ENCODE peak calls at places on chromosomes 13 and 19, in five cellular contexts. One of them, this sample, is unnamed.

GRCh38 chr19:55379161-55379560 is 2.5 kb downstream of the TMEM190 start:
- DNase-seq in heart left ventricle: no peak
- DNase-seq in left ventricle myocardium inferior: no peak
- DNase-seq in progenitor cell of endocrine pancreas: no peak
- DNase-seq in activated CD8-positive, alpha-beta T cell treated with anti-CD3 and anti-CD28 coated beads for 36 hours: no peak
- DNase-seq in this sample: no peak

GRCh38 chr13:74246398-74246975 is 112.3 kb upstream of the KLF12 start:
- DNase-seq in activated CD8-positive, alpha-beta T cell treated with anti-CD3 and anti-CD28 coated beads for 36 hours: peak
- DNase-seq in left ventricle myocardium inferior: peak
- DNase-seq in progenitor cell of endocrine pancreas: no peak
- DNase-seq in heart left ventricle: peak
- DNase-seq in this sample: no peak

GRCh38 chr13:113553541-113554332 is 30.8 kb upstream of the TFDP1 start:
- DNase-seq in activated CD8-positive, alpha-beta T cell treated with anti-CD3 and anti-CD28 coated beads for 36 hours: no peak
- DNase-seq in left ventricle myocardium inferior: no peak
- DNase-seq in progenitor cell of endocrine pancreas: no peak
- DNase-seq in heart left ventricle: no peak
- DNase-seq in this sample: no peak

GRCh38 chr13:89307278-89307677 is 1636.1 kb downstream of the SLITRK5 start:
- DNase-seq in heart left ventricle: no peak
- DNase-seq in left ventricle myocardium inferior: no peak
- DNase-seq in progenitor cell of endocrine pancreas: no peak
- DNase-seq in activated CD8-positive, alpha-beta T cell treated with anti-CD3 and anti-CD28 coated beads for 36 hours: no peak
- DNase-seq in this sample: no peak

GRCh38 chr19:40280608-40281221 is 4.4 kb downstream of the AKT2 start:
- DNase-seq in progenitor cell of endocrine pancreas: no peak
- DNase-seq in left ventricle myocardium inferior: peak
- DNase-seq in heart left ventricle: no peak
- DNase-seq in activated CD8-positive, alpha-beta T cell treated with anti-CD3 and anti-CD28 coated beads for 36 hours: no peak
- DNase-seq in this sample: no peak

GRCh38 chr13:100825551-100825950 is 151.0 kb upstream of the TMTC4 start:
- DNase-seq in activated CD8-positive, alpha-beta T cell treated with anti-CD3 and anti-CD28 coated beads for 36 hours: no peak
- DNase-seq in progenitor cell of endocrine pancreas: no peak
- DNase-seq in heart left ventricle: no peak
- DNase-seq in left ventricle myocardium inferior: no peak
- DNase-seq in this sample: no peak

GRCh38 chr19:55811340-55811739 is 20.5 kb downstream of the NLRP11 start:
- DNase-seq in activated CD8-positive, alpha-beta T cell treated with anti-CD3 and anti-CD28 coated beads for 36 hours: no peak
- DNase-seq in progenitor cell of endocrine pancreas: no peak
- DNase-seq in heart left ventricle: no peak
- DNase-seq in left ventricle myocardium inferior: no peak
- DNase-seq in this sample: no peak

GRCh38 chr19:48967346-48968178 is 2.5 kb downstream of the FTL start:
- DNase-seq in left ventricle myocardium inferior: peak
- DNase-seq in activated CD8-positive, alpha-beta T cell treated with anti-CD3 and anti-CD28 coated beads for 36 hours: no peak
- DNase-seq in progenitor cell of endocrine pancreas: no peak
- DNase-seq in heart left ventricle: no peak
- DNase-seq in this sample: no peak

GRCh38 chr19:30091456-30091855 is 149.4 kb downstream of the URI1 start:
- DNase-seq in progenitor cell of endocrine pancreas: no peak
- DNase-seq in left ventricle myocardium inferior: no peak
- DNase-seq in activated CD8-positive, alpha-beta T cell treated with anti-CD3 and anti-CD28 coated beads for 36 hours: no peak
- DNase-seq in heart left ventricle: no peak
- DNase-seq in this sample: no peak

GRCh38 chr19:7868671-7869452 is 5.3 kb downstream of the PRR36 start:
- DNase-seq in left ventricle myocardium inferior: peak
- DNase-seq in progenitor cell of endocrine pancreas: peak
- DNase-seq in activated CD8-positive, alpha-beta T cell treated with anti-CD3 and anti-CD28 coated beads for 36 hours: peak
- DNase-seq in heart left ventricle: peak
- DNase-seq in this sample: peak

GRCh38 chr13:95779522-95779921 is 102.6 kb downstream of the DNAJC3 start:
- DNase-seq in progenitor cell of endocrine pancreas: no peak
- DNase-seq in activated CD8-positive, alpha-beta T cell treated with anti-CD3 and anti-CD28 coated beads for 36 hours: no peak
- DNase-seq in left ventricle myocardium inferior: no peak
- DNase-seq in heart left ventricle: no peak
- DNase-seq in this sample: no peak

GRCh38 chr19:3176715-3177501 is 1.7 kb upstream of the S1PR4 start:
- DNase-seq in heart left ventricle: no peak
- DNase-seq in progenitor cell of endocrine pancreas: no peak
- DNase-seq in activated CD8-positive, alpha-beta T cell treated with anti-CD3 and anti-CD28 coated beads for 36 hours: peak
- DNase-seq in left ventricle myocardium inferior: no peak
- DNase-seq in this sample: no peak

GRCh38 chr13:20337894-20338551 is 105.9 kb upstream of the GJB6 start:
- DNase-seq in left ventricle myocardium inferior: no peak
- DNase-seq in activated CD8-positive, alpha-beta T cell treated with anti-CD3 and anti-CD28 coated beads for 36 hours: no peak
- DNase-seq in progenitor cell of endocrine pancreas: no peak
- DNase-seq in heart left ventricle: no peak
- DNase-seq in this sample: no peak

GRCh38 chr19:49125025-49125731 is 5.8 kb downstream of the PPFIA3 start:
- DNase-seq in progenitor cell of endocrine pancreas: no peak
- DNase-seq in heart left ventricle: peak
- DNase-seq in left ventricle myocardium inferior: no peak
- DNase-seq in activated CD8-positive, alpha-beta T cell treated with anti-CD3 and anti-CD28 coated beads for 36 hours: no peak
- DNase-seq in this sample: peak

GRCh38 chr13:28537149-28537548 is 42.2 kb upstream of the FLT1 start:
- DNase-seq in activated CD8-positive, alpha-beta T cell treated with anti-CD3 and anti-CD28 coated beads for 36 hours: no peak
- DNase-seq in progenitor cell of endocrine pancreas: no peak
- DNase-seq in left ventricle myocardium inferior: no peak
- DNase-seq in heart left ventricle: no peak
- DNase-seq in this sample: no peak

GRCh38 chr19:40771101-40771539 is 4.2 kb upstream of the MIA start:
- DNase-seq in left ventricle myocardium inferior: no peak
- DNase-seq in activated CD8-positive, alpha-beta T cell treated with anti-CD3 and anti-CD28 coated beads for 36 hours: no peak
- DNase-seq in heart left ventricle: no peak
- DNase-seq in progenitor cell of endocrine pancreas: no peak
- DNase-seq in this sample: no peak

GRCh38 chr13:113027095-113027494 is 58.1 kb downstream of the MCF2L start:
- DNase-seq in activated CD8-positive, alpha-beta T cell treated with anti-CD3 and anti-CD28 coated beads for 36 hours: no peak
- DNase-seq in heart left ventricle: no peak
- DNase-seq in left ventricle myocardium inferior: no peak
- DNase-seq in progenitor cell of endocrine pancreas: no peak
- DNase-seq in this sample: no peak

GRCh38 chr13:79312456-79312855 is 93.6 kb downstream of the RBM26 start:
- DNase-seq in progenitor cell of endocrine pancreas: no peak
- DNase-seq in activated CD8-positive, alpha-beta T cell treated with anti-CD3 and anti-CD28 coated beads for 36 hours: no peak
- DNase-seq in left ventricle myocardium inferior: no peak
- DNase-seq in heart left ventricle: no peak
- DNase-seq in this sample: no peak

GRCh38 chr13:30982506-30982905 is 50.0 kb downstream of the TEX26 start:
- DNase-seq in activated CD8-positive, alpha-beta T cell treated with anti-CD3 and anti-CD28 coated beads for 36 hours: no peak
- DNase-seq in left ventricle myocardium inferior: no peak
- DNase-seq in progenitor cell of endocrine pancreas: no peak
- DNase-seq in heart left ventricle: no peak
- DNase-seq in this sample: no peak

GRCh38 chr19:34712606-34713261 is 21.3 kb upstream of the ZNF181 start:
- DNase-seq in left ventricle myocardium inferior: no peak
- DNase-seq in progenitor cell of endocrine pancreas: no peak
- DNase-seq in activated CD8-positive, alpha-beta T cell treated with anti-CD3 and anti-CD28 coated beads for 36 hours: peak
- DNase-seq in heart left ventricle: peak
- DNase-seq in this sample: peak

GRCh38 chr19:17721821-17722220 is 2.5 kb downstream of the MAP1S start:
- DNase-seq in left ventricle myocardium inferior: peak
- DNase-seq in progenitor cell of endocrine pancreas: no peak
- DNase-seq in heart left ventricle: peak
- DNase-seq in activated CD8-positive, alpha-beta T cell treated with anti-CD3 and anti-CD28 coated beads for 36 hours: peak
- DNase-seq in this sample: no peak

GRCh38 chr19:2926341-2927031 is 18.3 kb downstream of the ZNF77 start:
- DNase-seq in progenitor cell of endocrine pancreas: no peak
- DNase-seq in left ventricle myocardium inferior: no peak
- DNase-seq in heart left ventricle: no peak
- DNase-seq in activated CD8-positive, alpha-beta T cell treated with anti-CD3 and anti-CD28 coated beads for 36 hours: no peak
- DNase-seq in this sample: no peak

GRCh38 chr13:86318424-86318823 is 519.2 kb upstream of the SLITRK6 start:
- DNase-seq in heart left ventricle: no peak
- DNase-seq in activated CD8-positive, alpha-beta T cell treated with anti-CD3 and anti-CD28 coated beads for 36 hours: no peak
- DNase-seq in progenitor cell of endocrine pancreas: no peak
- DNase-seq in left ventricle myocardium inferior: no peak
- DNase-seq in this sample: no peak

GRCh38 chr19:4976412-4977298 is 7.7 kb downstream of the KDM4B start:
- DNase-seq in activated CD8-positive, alpha-beta T cell treated with anti-CD3 and anti-CD28 coated beads for 36 hours: no peak
- DNase-seq in progenitor cell of endocrine pancreas: no peak
- DNase-seq in heart left ventricle: peak
- DNase-seq in left ventricle myocardium inferior: peak
- DNase-seq in this sample: no peak

GRCh38 chr19:34255546-34255945 is 1.2 kb downstream of the GARRE1 start:
- DNase-seq in left ventricle myocardium inferior: no peak
- DNase-seq in heart left ventricle: no peak
- DNase-seq in activated CD8-positive, alpha-beta T cell treated with anti-CD3 and anti-CD28 coated beads for 36 hours: no peak
- DNase-seq in progenitor cell of endocrine pancreas: no peak
- DNase-seq in this sample: no peak

GRCh38 chr13:77358001-77358400 is 31.1 kb upstream of the MYCBP2 start:
- DNase-seq in progenitor cell of endocrine pancreas: no peak
- DNase-seq in activated CD8-positive, alpha-beta T cell treated with anti-CD3 and anti-CD28 coated beads for 36 hours: no peak
- DNase-seq in left ventricle myocardium inferior: no peak
- DNase-seq in heart left ventricle: no peak
- DNase-seq in this sample: no peak

GRCh38 chr19:42140125-42140754 is 8.0 kb upstream of the POU2F2 start:
- DNase-seq in left ventricle myocardium inferior: peak
- DNase-seq in progenitor cell of endocrine pancreas: peak
- DNase-seq in activated CD8-positive, alpha-beta T cell treated with anti-CD3 and anti-CD28 coated beads for 36 hours: peak
- DNase-seq in heart left ventricle: peak
- DNase-seq in this sample: peak

GRCh38 chr19:29521291-29522075 is 4.3 kb upstream of the VSTM2B start:
- DNase-seq in progenitor cell of endocrine pancreas: no peak
- DNase-seq in left ventricle myocardium inferior: no peak
- DNase-seq in heart left ventricle: peak
- DNase-seq in activated CD8-positive, alpha-beta T cell treated with anti-CD3 and anti-CD28 coated beads for 36 hours: no peak
- DNase-seq in this sample: no peak

GRCh38 chr19:3154957-3155736 is 19.3 kb downstream of the GNA15 start:
- DNase-seq in progenitor cell of endocrine pancreas: no peak
- DNase-seq in heart left ventricle: peak
- DNase-seq in left ventricle myocardium inferior: peak
- DNase-seq in activated CD8-positive, alpha-beta T cell treated with anti-CD3 and anti-CD28 coated beads for 36 hours: peak
- DNase-seq in this sample: no peak

GRCh38 chr19:45878043-45878794 is 7.7 kb downstream of the IRF2BP1 start:
- DNase-seq in progenitor cell of endocrine pancreas: no peak
- DNase-seq in heart left ventricle: no peak
- DNase-seq in activated CD8-positive, alpha-beta T cell treated with anti-CD3 and anti-CD28 coated beads for 36 hours: peak
- DNase-seq in left ventricle myocardium inferior: no peak
- DNase-seq in this sample: no peak

GRCh38 chr19:41753159-41753558 is 2.2 kb upstream of the CEACAM6 start:
- DNase-seq in progenitor cell of endocrine pancreas: no peak
- DNase-seq in heart left ventricle: peak
- DNase-seq in left ventricle myocardium inferior: peak
- DNase-seq in activated CD8-positive, alpha-beta T cell treated with anti-CD3 and anti-CD28 coated beads for 36 hours: peak
- DNase-seq in this sample: peak

GRCh38 chr19:7340959-7341837 is 7.5 kb upstream of the ARHGEF18 start:
- DNase-seq in heart left ventricle: peak
- DNase-seq in progenitor cell of endocrine pancreas: peak
- DNase-seq in left ventricle myocardium inferior: peak
- DNase-seq in activated CD8-positive, alpha-beta T cell treated with anti-CD3 and anti-CD28 coated beads for 36 hours: peak
- DNase-seq in this sample: peak

GRCh38 chr13:99407906-99408702 is 93.2 kb upstream of the TM9SF2 start:
- DNase-seq in activated CD8-positive, alpha-beta T cell treated with anti-CD3 and anti-CD28 coated beads for 36 hours: no peak
- DNase-seq in progenitor cell of endocrine pancreas: no peak
- DNase-seq in left ventricle myocardium inferior: no peak
- DNase-seq in heart left ventricle: no peak
- DNase-seq in this sample: no peak
- TF ChIP-seq CTCF in activated CD8-positive, alpha-beta T cell treated with anti-CD3 and anti-CD28 coated beads for 36 hours: no peak
- TF ChIP-seq CTCF in progenitor cell of endocrine pancreas: no peak
- TF ChIP-seq CTCF in left ventricle myocardium inferior: no peak
- TF ChIP-seq CTCF in heart left ventricle: no peak
- TF ChIP-seq CTCF in this sample: no peak

DNA sequence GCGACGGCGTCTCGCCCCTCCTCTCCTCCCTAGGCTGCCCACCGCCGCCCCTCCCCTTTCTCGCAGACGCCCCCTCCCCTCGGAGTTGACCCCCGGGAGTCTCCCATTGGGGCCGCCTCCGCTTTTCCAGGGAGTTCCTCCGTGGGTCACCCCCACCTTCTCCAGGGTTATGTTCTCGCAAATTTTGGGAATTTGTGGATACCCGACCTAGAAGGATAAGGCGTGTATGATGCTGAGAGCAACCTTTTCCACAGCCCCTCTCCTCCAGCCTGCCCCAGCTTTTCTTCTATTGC is 273 bp upstream of the RCBTB2 start:
- DNase-seq in progenitor cell of endocrine pancreas: no peak
- DNase-seq in left ventricle myocardium inferior: no peak
- DNase-seq in activated CD8-positive, alpha-beta T cell treated with anti-CD3 and anti-CD28 coated beads for 36 hours: no peak
- DNase-seq in heart left ventricle: no peak
- DNase-seq in this sample: no peak
- TF ChIP-seq CTCF in progenitor cell of endocrine pancreas: no peak
- TF ChIP-seq CTCF in left ventricle myocardium inferior: no peak
- TF ChIP-seq CTCF in activated CD8-positive, alpha-beta T cell treated with anti-CD3 and anti-CD28 coated beads for 36 hours: no peak
- TF ChIP-seq CTCF in heart left ventricle: no peak
- TF ChIP-seq CTCF in this sample: no peak

GRCh38 chr19:11551603-11552235 is 7.3 kb downstream of the ELOF1 start:
- DNase-seq in left ventricle myocardium inferior: no peak
- DNase-seq in progenitor cell of endocrine pancreas: no peak
- DNase-seq in activated CD8-positive, alpha-beta T cell treated with anti-CD3 and anti-CD28 coated beads for 36 hours: peak
- DNase-seq in heart left ventricle: no peak
- DNase-seq in this sample: peak
- TF ChIP-seq CTCF in left ventricle myocardium inferior: peak
- TF ChIP-seq CTCF in progenitor cell of endocrine pancreas: peak
- TF ChIP-seq CTCF in activated CD8-positive, alpha-beta T cell treated with anti-CD3 and anti-CD28 coated beads for 36 hours: peak
- TF ChIP-seq CTCF in heart left ventricle: peak
- TF ChIP-seq CTCF in this sample: peak

GRCh38 chr19:50706387-50706786 is 13.2 kb downstream of the SHANK1 start:
- DNase-seq in progenitor cell of endocrine pancreas: no peak
- DNase-seq in heart left ventricle: no peak
- DNase-seq in activated CD8-positive, alpha-beta T cell treated with anti-CD3 and anti-CD28 coated beads for 36 hours: no peak
- DNase-seq in left ventricle myocardium inferior: no peak
- DNase-seq in this sample: no peak

GRCh38 chr19:50705422-50706019 is 14.1 kb downstream of the SHANK1 start:
- DNase-seq in left ventricle myocardium inferior: no peak
- DNase-seq in progenitor cell of endocrine pancreas: no peak
- DNase-seq in activated CD8-positive, alpha-beta T cell treated with anti-CD3 and anti-CD28 coated beads for 36 hours: peak
- DNase-seq in heart left ventricle: no peak
- DNase-seq in this sample: peak

GRCh38 chr19:50702870-50703829 is 16.5 kb downstream of the SHANK1 start:
- DNase-seq in activated CD8-positive, alpha-beta T cell treated with anti-CD3 and anti-CD28 coated beads for 36 hours: no peak
- DNase-seq in heart left ventricle: no peak
- DNase-seq in progenitor cell of endocrine pancreas: no peak
- DNase-seq in left ventricle myocardium inferior: no peak
- DNase-seq in this sample: no peak

GRCh38 chr19:50702158-50702869 is 17.3 kb downstream of the SHANK1 start:
- DNase-seq in progenitor cell of endocrine pancreas: no peak
- DNase-seq in heart left ventricle: no peak
- DNase-seq in left ventricle myocardium inferior: no peak
- DNase-seq in activated CD8-positive, alpha-beta T cell treated with anti-CD3 and anti-CD28 coated beads for 36 hours: no peak
- DNase-seq in this sample: no peak

DNA sequence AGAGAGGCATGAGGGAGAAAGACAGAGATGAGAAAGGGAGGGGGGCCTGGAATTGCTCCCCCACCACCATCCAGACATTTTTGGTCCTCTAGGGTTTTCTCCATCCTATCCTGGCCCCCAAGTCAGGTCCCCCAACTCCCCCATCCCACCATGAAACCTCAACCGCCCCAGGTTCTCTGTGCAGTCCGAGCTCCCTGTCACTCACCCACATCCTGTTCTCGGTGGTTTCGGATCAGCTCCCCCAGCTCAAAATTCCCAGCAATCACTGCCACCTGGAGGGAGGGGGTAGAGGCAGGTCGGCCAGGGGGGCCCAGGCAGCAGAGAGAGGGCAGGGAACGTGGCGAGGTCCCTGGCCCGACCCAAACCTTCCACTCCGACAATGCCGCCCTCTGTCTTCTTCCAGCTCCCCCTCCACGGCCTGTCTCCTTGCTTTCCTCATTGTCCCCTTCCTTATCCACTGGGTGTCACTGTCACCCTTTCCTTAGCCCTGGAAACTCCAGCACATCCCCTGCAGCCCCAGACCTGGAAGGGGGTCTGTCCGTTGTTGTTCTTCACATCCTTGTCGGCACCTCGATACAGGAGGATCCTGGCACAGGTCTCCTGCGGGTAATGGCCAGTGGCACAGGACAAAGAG is 15.6 kb downstream of the SHANK1 start:
- DNase-seq in activated CD8-positive, alpha-beta T cell treated with anti-CD3 and anti-CD28 coated beads for 36 hours: no peak
- DNase-seq in heart left ventricle: peak
- DNase-seq in progenitor cell of endocrine pancreas: no peak
- DNase-seq in left ventricle myocardium inferior: no peak
- DNase-seq in this sample: no peak
- TF ChIP-seq CTCF in activated CD8-positive, alpha-beta T cell treated with anti-CD3 and anti-CD28 coated beads for 36 hours: no peak
- TF ChIP-seq CTCF in heart left ventricle: no peak
- TF ChIP-seq CTCF in progenitor cell of endocrine pancreas: no peak
- TF ChIP-seq CTCF in left ventricle myocardium inferior: peak
- TF ChIP-seq CTCF in this sample: peak

This sample was measured in nephron progenitor cell.